ENCODE peak calls at places on chromosomes 13 and 19, in ten cellular contexts. X, Y, Z, P, W, G, N, R, O and V are unnamed samples.

GRCh38 chr19:42191855-42192254 is 25.6 kb downstream of the DEDD2 start:
- DNase-seq in X (peak), Y (peak), Z (no peak), P (peak), W (peak), G (no peak), N (no peak), R (no peak), O (no peak), V (no peak)

GRCh38 chr19:10404888-10405808 is 1.8 kb upstream of the CDC37 start:
- DNase-seq in X (no peak), Y (no peak), Z (no peak), P (no peak), W (peak), G (no peak), N (peak), R (no peak), O (no peak), V (peak)

GRCh38 chr19:9877775-9878510 is 42.8 kb downstream of the PIN1 start:
- DNase-seq in X (peak), Y (no peak), Z (no peak), P (no peak), W (peak), G (no peak), N (no peak), R (no peak), O (no peak), V (no peak)

GRCh38 chr13:50340146-50340545 is 324.9 kb downstream of the KCNRG start:
- DNase-seq in X (no peak), Y (no peak), Z (no peak), P (no peak), W (no peak), G (no peak), N (no peak), R (no peak), O (no peak), V (no peak)

GRCh38 chr13:46489586-46490023 is 63.4 kb upstream of the LRCH1 start:
- DNase-seq in X (peak), Y (peak), Z (no peak), P (no peak), W (peak), G (no peak), N (no peak), R (peak), O (no peak), V (no peak)

GRCh38 chr19:57245066-57245465 is 4.6 kb downstream of the ZNF805 start:
- DNase-seq in X (no peak), Y (no peak), Z (no peak), P (no peak), W (no peak), G (no peak), N (no peak), R (no peak), O (no peak), V (no peak)

GRCh38 chr13:113411216-113412023 is 41.9 kb downstream of the ADPRHL1 start:
- DNase-seq in X (peak), Y (peak), Z (no peak), P (no peak), W (peak), G (no peak), N (no peak), R (peak), O (peak), V (no peak)

GRCh38 chr19:12521996-12522395 is 29.3 kb downstream of the ZNF564 start:
- DNase-seq in X (no peak), Y (no peak), Z (no peak), P (no peak), W (no peak), G (no peak), N (no peak), R (no peak), O (no peak), V (no peak)

GRCh38 chr13:33450956-33451709 is 165.6 kb upstream of the STARD13 start:
- DNase-seq in X (no peak), Y (no peak), Z (no peak), P (no peak), W (no peak), G (no peak), N (no peak), R (no peak), O (no peak), V (no peak)

GRCh38 chr13:59304596-59304995 is 859.1 kb downstream of the DIAPH3 start:
- DNase-seq in X (no peak), Y (no peak), Z (no peak), P (no peak), W (no peak), G (no peak), N (no peak), R (no peak), O (no peak), V (no peak)

GRCh38 chr13:104327217-104327616 is 1261.0 kb upstream of the SLC10A2 start:
- DNase-seq in X (peak), Y (no peak), Z (no peak), P (no peak), W (peak), G (no peak), N (no peak), R (no peak), O (no peak), V (no peak)